ENCODE peak calls at places on chromosomes 7 and 10, in nine cellular contexts. K is stimulated activated CD8-positive, alpha-beta memory T cell treated with anti-CD3 and anti-CD28 coated beads, Interleukin-15, amount 100 ng/mL, for 48 hours; C is NCI-H1092; O is activated effector memory CD4-positive, alpha-beta T cell treated with anti-CD3 and anti-CD28 coated beads, Interleukin-2, amount 50 U/mL, for 16 hours; E is GM23338; Q is activated CD4-positive, alpha-beta memory T cell treated with anti-CD3 and anti-CD28 coated beads for 36 hours; F is aorta; X is AML-193; N is Peyer's patch. J is an unnamed sample.
A peak's percentile ranks its signal among the peaks of the same experiment; 100 is the strongest.

GRCh38 chr10:99966306-99966705 is 43.4 kb downstream of the DNMBP start:
- DNase-seq in K (no peak), C (no peak), O (no peak), E (no peak), Q (no peak), F (no peak), X (no peak), N (no peak), J (no peak)

GRCh38 chr10:932589-932988 is 1.1 kb upstream of the LARP4B start:
- DNase-seq in K (no peak), C (no peak), O (no peak), E (peak; percentile 47), Q (no peak), F (peak; percentile 80), X (no peak), N (no peak), J (no peak)

GRCh38 chr7:35691827-35692307 is 3.1 kb downstream of the HERPUD2 start:
- DNase-seq in K (no peak), C (no peak), O (peak; percentile 78), E (no peak), Q (peak; percentile 62), F (no peak), X (peak; percentile 50), N (peak; percentile 62), J (peak; percentile 22)

GRCh38 chr7:151938550-151938949 is 17.7 kb upstream of the GALNTL5 start:
- DNase-seq in K (no peak), C (no peak), O (no peak), E (no peak), Q (no peak), F (no peak), X (no peak), N (no peak), J (no peak)

GRCh38 chr10:116783011-116783655 is 40.8 kb upstream of the HSPA12A start:
- DNase-seq in K (no peak), C (no peak), O (no peak), E (no peak), Q (no peak), F (no peak), X (no peak), N (no peak), J (no peak)

GRCh38 chr7:137954614-137955013 is 47.3 kb downstream of the CREB3L2 start:
- DNase-seq in K (no peak), C (no peak), O (no peak), E (no peak), Q (no peak), F (no peak), X (no peak), N (no peak), J (no peak)

GRCh38 chr7:911791-912480 is 35.6 kb downstream of the GET4 start:
- DNase-seq in K (no peak), C (no peak), O (no peak), E (no peak), Q (no peak), F (no peak), X (no peak), N (no peak), J (no peak)

GRCh38 chr10:22285130-22285529 is 31.1 kb upstream of the COMMD3 start:
- DNase-seq in K (no peak), C (no peak), O (no peak), E (no peak), Q (no peak), F (no peak), X (no peak), N (no peak), J (no peak)

J was measured in transverse colon.